ENCODE peak calls at places on chromosomes 12 and 14, in five cellular contexts. One of them, this sample, is unnamed.

GRCh38 chr12:6469609-6470374 is 685 bp downstream of the VAMP1 start:
- DNase-seq in neural crest cell: no peak
- DNase-seq in GM13977: no peak
- DNase-seq in GM23338: peak; percentile 59
- DNase-seq in natural killer cell: no peak
- DNase-seq in this sample: no peak

GRCh38 chr14:61147898-61148549 is 133.1 kb downstream of the TMEM30B start:
- DNase-seq in neural crest cell: peak; percentile 17
- DNase-seq in GM13977: no peak
- DNase-seq in GM23338: peak; percentile 19
- DNase-seq in natural killer cell: no peak
- DNase-seq in this sample: no peak

GRCh38 chr12:56520025-56520810 is 1.4 kb upstream of the RBMS2 start:
- DNase-seq in neural crest cell: no peak
- DNase-seq in GM13977: no peak
- DNase-seq in GM23338: peak; percentile 29
- DNase-seq in natural killer cell: no peak
- DNase-seq in this sample: no peak

GRCh38 chr12:98793121-98793520 is 148.0 kb downstream of the APAF1 start:
- DNase-seq in neural crest cell: no peak
- DNase-seq in GM13977: no peak
- DNase-seq in GM23338: no peak
- DNase-seq in natural killer cell: no peak
- DNase-seq in this sample: no peak

GRCh38 chr12:20463920-20464524 is 95.7 kb downstream of the PDE3A start:
- DNase-seq in neural crest cell: no peak
- DNase-seq in GM13977: peak; percentile 7
- DNase-seq in GM23338: peak; percentile 44
- DNase-seq in natural killer cell: no peak
- DNase-seq in this sample: no peak

GRCh38 chr12:62895351-62895750 is 39.6 kb downstream of the PPM1H start:
- DNase-seq in neural crest cell: no peak
- DNase-seq in GM13977: no peak
- DNase-seq in GM23338: peak; percentile 24
- DNase-seq in natural killer cell: no peak
- DNase-seq in this sample: no peak

GRCh38 chr14:68786491-68787234 is 6.2 kb downstream of the ZFP36L1 start:
- DNase-seq in neural crest cell: no peak
- DNase-seq in GM13977: no peak
- DNase-seq in GM23338: peak; percentile 62
- DNase-seq in natural killer cell: no peak
- DNase-seq in this sample: no peak

GRCh38 chr12:83826112-83826511 is 1086.5 kb downstream of the SLC6A15 start:
- DNase-seq in neural crest cell: peak; percentile 37
- DNase-seq in GM13977: peak; percentile 22
- DNase-seq in GM23338: peak; percentile 76
- DNase-seq in natural killer cell: no peak
- DNase-seq in this sample: peak; percentile 49

GRCh38 chr14:62694075-62694474 is 351.2 kb downstream of the KCNH5 start:
- DNase-seq in neural crest cell: no peak
- DNase-seq in GM13977: no peak
- DNase-seq in GM23338: no peak
- DNase-seq in natural killer cell: no peak
- DNase-seq in this sample: no peak

GRCh38 chr14:77037886-77038511 is 9.5 kb upstream of the IRF2BPL start:
- DNase-seq in neural crest cell: no peak
- DNase-seq in GM13977: no peak
- DNase-seq in GM23338: peak; percentile 43
- DNase-seq in natural killer cell: peak; percentile 61
- DNase-seq in this sample: peak; percentile 82

GRCh38 chr12:75760481-75761324 is 249.3 kb upstream of the KRR1 start:
- DNase-seq in neural crest cell: no peak
- DNase-seq in GM13977: no peak
- DNase-seq in GM23338: no peak
- DNase-seq in natural killer cell: no peak
- DNase-seq in this sample: no peak

GRCh38 chr12:55728185-55728931 is 451 bp downstream of the CD63 start:
- DNase-seq in neural crest cell: no peak
- DNase-seq in GM13977: peak; percentile 47
- DNase-seq in GM23338: peak; percentile 46
- DNase-seq in natural killer cell: no peak
- DNase-seq in this sample: peak; percentile 38

GRCh38 chr12:43336962-43337555 is 214.9 kb downstream of the ADAMTS20 start:
- DNase-seq in neural crest cell: no peak
- DNase-seq in GM13977: no peak
- DNase-seq in GM23338: peak; percentile 57
- DNase-seq in natural killer cell: no peak
- DNase-seq in this sample: no peak

GRCh38 chr12:115383668-115384067 is 699.7 kb upstream of the TBX3 start:
- DNase-seq in neural crest cell: no peak
- DNase-seq in GM13977: no peak
- DNase-seq in GM23338: no peak
- DNase-seq in natural killer cell: no peak
- DNase-seq in this sample: no peak

GRCh38 chr12:124837958-124838803 is 25.5 kb downstream of the SCARB1 start:
- DNase-seq in neural crest cell: no peak
- DNase-seq in GM13977: no peak
- DNase-seq in GM23338: no peak
- DNase-seq in natural killer cell: no peak
- DNase-seq in this sample: no peak

GRCh38 chr14:104240426-104241157 is 102.2 kb downstream of the KIF26A start:
- DNase-seq in neural crest cell: no peak
- DNase-seq in GM13977: no peak
- DNase-seq in GM23338: peak; percentile 42
- DNase-seq in natural killer cell: no peak
- DNase-seq in this sample: no peak

GRCh38 chr12:12221560-12221959 is 45.3 kb downstream of the LRP6 start:
- DNase-seq in neural crest cell: no peak
- DNase-seq in GM13977: no peak
- DNase-seq in GM23338: no peak
- DNase-seq in natural killer cell: no peak
- DNase-seq in this sample: no peak

GRCh38 chr14:66010695-66011094 is 475.5 kb upstream of the CCDC196 start:
- DNase-seq in neural crest cell: no peak
- DNase-seq in GM13977: no peak
- DNase-seq in GM23338: no peak
- DNase-seq in natural killer cell: no peak
- DNase-seq in this sample: no peak

GRCh38 chr14:60331201-60332045 is 82.4 kb downstream of the PPM1A start:
- DNase-seq in neural crest cell: peak; percentile 89
- DNase-seq in GM13977: peak; percentile 66
- DNase-seq in GM23338: peak; percentile 96
- DNase-seq in natural killer cell: peak; percentile 62
- DNase-seq in this sample: peak; percentile 92

GRCh38 chr12:9944404-9944803 is 12.2 kb upstream of the CLEC2A start:
- DNase-seq in neural crest cell: no peak
- DNase-seq in GM13977: no peak
- DNase-seq in GM23338: no peak
- DNase-seq in natural killer cell: no peak
- DNase-seq in this sample: no peak

GRCh38 chr12:9943244-9943643 is 11.1 kb upstream of the CLEC2A start:
- DNase-seq in neural crest cell: no peak
- DNase-seq in GM13977: no peak
- DNase-seq in GM23338: peak; percentile 2
- DNase-seq in natural killer cell: no peak
- DNase-seq in this sample: peak; percentile 39

GRCh38 chr12:9936597-9936996 is 4.4 kb upstream of the CLEC2A start:
- DNase-seq in neural crest cell: no peak
- DNase-seq in GM13977: no peak
- DNase-seq in GM23338: no peak
- DNase-seq in natural killer cell: no peak
- DNase-seq in this sample: no peak

GRCh38 chr12:9941838-9942237 is 9.7 kb upstream of the CLEC2A start:
- DNase-seq in neural crest cell: no peak
- DNase-seq in GM13977: no peak
- DNase-seq in GM23338: no peak
- DNase-seq in natural killer cell: no peak
- DNase-seq in this sample: no peak

DNA sequence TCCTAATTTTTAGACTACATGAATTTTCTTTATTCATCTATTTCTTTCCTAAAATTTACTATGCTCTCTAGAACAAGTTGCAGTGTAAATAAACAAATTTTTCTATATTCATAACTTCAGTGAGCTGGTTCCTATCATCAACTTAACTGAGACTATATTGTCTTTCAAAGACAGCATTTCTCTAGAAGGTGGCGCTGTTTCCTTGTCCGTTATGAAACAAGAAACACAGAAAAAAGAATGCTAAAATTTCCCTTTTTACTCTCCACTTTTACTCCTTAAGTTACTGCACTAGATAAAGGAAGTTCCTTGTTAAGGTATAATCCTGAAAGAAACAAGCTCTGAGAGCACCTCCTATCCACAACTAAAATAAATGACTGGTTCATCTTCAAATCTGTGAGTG is 8.2 kb upstream of the CLEC2A start:
- DNase-seq in neural crest cell: no peak
- DNase-seq in GM13977: peak; percentile 35
- DNase-seq in GM23338: peak; percentile 52
- DNase-seq in natural killer cell: no peak
- DNase-seq in this sample: peak; percentile 25
- TF ChIP-seq CTCF in neural crest cell: peak; percentile 49
- TF ChIP-seq CTCF in GM13977: peak; percentile 59
- TF ChIP-seq CTCF in GM23338: peak; percentile 69
- TF ChIP-seq CTCF in natural killer cell: peak; percentile 53
- TF ChIP-seq CTCF in this sample: peak; percentile 47

DNA sequence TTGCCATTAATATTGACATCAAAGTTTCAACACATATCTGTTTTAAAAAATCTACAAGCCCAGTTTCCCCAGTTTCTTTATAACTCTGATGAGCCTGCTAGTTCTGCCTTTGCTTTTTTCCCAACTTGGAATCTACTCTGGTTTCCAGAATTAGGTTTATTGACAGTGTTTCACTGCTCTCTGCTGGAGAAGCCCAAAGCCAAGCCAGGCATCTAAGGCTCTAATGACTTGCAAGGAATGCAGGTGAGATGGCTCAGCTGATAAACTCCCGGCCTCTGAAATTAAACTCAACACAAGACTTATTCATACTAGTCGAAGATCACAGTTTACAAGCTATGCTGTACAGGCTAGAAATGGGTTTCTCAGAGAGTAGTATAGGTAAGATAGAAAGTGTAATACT is 54.3 kb downstream of the HMGA2 start:
- DNase-seq in neural crest cell: no peak
- DNase-seq in GM13977: no peak
- DNase-seq in GM23338: peak; percentile 76
- DNase-seq in natural killer cell: no peak
- DNase-seq in this sample: no peak
- TF ChIP-seq CTCF in neural crest cell: no peak
- TF ChIP-seq CTCF in GM13977: no peak
- TF ChIP-seq CTCF in GM23338: peak; percentile 45
- TF ChIP-seq CTCF in natural killer cell: no peak
- TF ChIP-seq CTCF in this sample: no peak

DNA sequence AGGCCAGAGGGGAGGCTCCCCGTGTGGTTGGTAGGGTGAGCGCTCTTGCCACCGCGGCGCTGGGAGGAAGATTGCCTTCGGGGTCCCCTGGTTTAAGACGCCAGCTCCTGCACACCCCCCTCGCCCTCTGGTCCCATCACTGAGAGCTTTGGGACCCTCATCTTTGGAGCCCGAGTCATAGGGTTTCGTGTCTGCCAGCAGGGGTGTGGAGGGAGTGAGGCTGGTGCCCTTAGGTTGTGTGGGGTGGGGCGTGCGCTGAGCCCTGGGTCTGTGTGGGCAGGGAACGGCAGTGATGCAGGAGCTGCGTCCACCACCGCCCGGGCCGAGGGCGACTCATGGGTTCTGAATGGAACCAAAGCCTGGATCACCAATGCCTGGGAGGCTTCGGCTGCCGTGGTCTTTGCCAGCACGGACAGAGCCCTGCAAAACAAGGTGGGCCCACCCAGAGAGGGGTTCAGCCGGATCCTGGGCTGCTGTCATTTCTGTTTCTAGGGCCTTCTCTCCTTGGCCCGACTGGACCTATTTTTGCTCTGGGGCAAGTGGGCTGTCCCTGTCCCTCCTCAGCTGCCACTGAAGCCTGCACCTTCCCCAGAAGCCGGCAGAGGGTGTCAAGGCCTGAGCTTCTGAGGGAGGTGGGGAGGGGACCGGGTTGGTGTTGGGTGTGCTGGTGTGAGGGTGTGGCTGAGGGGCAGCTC is 12.1 kb downstream of the ACADS start:
- DNase-seq in neural crest cell: no peak
- DNase-seq in GM13977: no peak
- DNase-seq in GM23338: peak; percentile 68
- DNase-seq in natural killer cell: no peak
- DNase-seq in this sample: no peak
- TF ChIP-seq CTCF in neural crest cell: peak; percentile 31
- TF ChIP-seq CTCF in GM13977: no peak
- TF ChIP-seq CTCF in GM23338: peak; percentile 50
- TF ChIP-seq CTCF in natural killer cell: no peak
- TF ChIP-seq CTCF in this sample: no peak

DNA sequence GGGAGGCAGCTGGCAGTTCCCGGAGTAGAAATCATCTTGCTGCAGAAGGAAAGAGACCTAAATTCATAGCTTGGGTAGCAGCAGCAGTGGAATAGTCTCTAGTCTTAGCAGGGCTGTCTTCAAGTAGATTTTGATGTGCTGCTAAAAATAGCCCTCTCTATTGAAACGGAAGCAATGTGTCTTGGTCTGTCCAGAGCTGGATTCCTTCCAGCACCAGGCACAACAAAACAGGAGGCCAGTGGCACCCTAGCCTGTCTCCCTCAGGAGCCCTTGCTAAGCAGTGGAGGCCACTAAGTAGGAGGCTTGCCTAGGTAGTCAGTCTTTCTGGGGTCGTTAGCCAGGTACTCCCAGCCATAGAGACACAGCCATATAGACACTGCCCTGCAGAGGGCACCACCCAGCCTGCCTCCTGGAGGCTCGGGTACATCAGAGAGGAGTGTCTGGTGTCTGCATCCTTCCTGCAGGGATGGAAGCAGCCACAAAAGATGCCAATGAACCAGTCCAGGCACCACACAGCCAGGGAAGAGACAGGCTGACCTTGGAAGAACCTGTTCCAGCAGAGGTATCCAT is 97.5 kb downstream of the CRACR2A start:
- DNase-seq in neural crest cell: no peak
- DNase-seq in GM13977: peak; percentile 50
- DNase-seq in GM23338: peak; percentile 80
- DNase-seq in natural killer cell: no peak
- DNase-seq in this sample: peak; percentile 38
- TF ChIP-seq CTCF in neural crest cell: peak; percentile 46
- TF ChIP-seq CTCF in GM13977: peak; percentile 44
- TF ChIP-seq CTCF in GM23338: peak; percentile 66
- TF ChIP-seq CTCF in natural killer cell: peak; percentile 15
- TF ChIP-seq CTCF in this sample: peak; percentile 11

GRCh38 chr12:69157023-69157655 is 82.2 kb upstream of the CPSF6 start:
- DNase-seq in neural crest cell: peak; percentile 93
- DNase-seq in GM13977: peak; percentile 81
- DNase-seq in GM23338: peak; percentile 95
- DNase-seq in natural killer cell: peak; percentile 80
- DNase-seq in this sample: peak; percentile 95
- TF ChIP-seq CTCF in neural crest cell: peak; percentile 89
- TF ChIP-seq CTCF in GM13977: peak; percentile 98
- TF ChIP-seq CTCF in GM23338: peak; percentile 96
- TF ChIP-seq CTCF in natural killer cell: peak; percentile 93
- TF ChIP-seq CTCF in this sample: peak; percentile 88

This sample was measured in activated CD8-positive, alpha-beta T cell treated with anti-CD3 and anti-CD28 coated beads for 36 hours.